ENCODE peak calls at places on chromosomes 13 and 19, in five cellular contexts. H is transverse colon, L is prostate gland, F is stomach, C is GM12878. B is an unnamed sample.

GRCh38 chr19:3250675-3251074 is 26.2 kb downstream of the CELF5 start:
- DNase-seq in C (no peak), H (peak), L (no peak), F (no peak), B (no peak)

GRCh38 chr19:8305798-8306197 is 2.4 kb downstream of the CD320 start:
- DNase-seq in C (no peak), H (peak), F (no peak), L (no peak), B (no peak)

GRCh38 chr13:24727731-24728601 is 36.0 kb upstream of the RNF17 start:
- DNase-seq in F (peak), L (peak), H (peak), C (peak), B (peak)

GRCh38 chr13:110108348-110109139 is 198.4 kb downstream of the COL4A1 start:
- DNase-seq in C (no peak), F (peak), H (peak), L (peak), B (no peak)

GRCh38 chr13:19927117-19927734 is 31.3 kb upstream of the ZMYM2 start:
- DNase-seq in H (no peak), L (no peak), C (no peak), F (no peak), B (no peak)

GRCh38 chr13:46817081-46817480 is 20.1 kb upstream of the ESD start:
- DNase-seq in L (no peak), F (no peak), H (no peak), C (no peak), B (no peak)

GRCh38 chr13:112746044-112746443 is 56.2 kb downstream of the ATP11A start:
- DNase-seq in H (no peak), C (no peak), L (no peak), F (no peak), B (no peak)

GRCh38 chr19:18657590-18658365 is 20.9 kb downstream of the KLHL26 start:
- DNase-seq in H (no peak), C (no peak), F (no peak), L (no peak), B (no peak)

GRCh38 chr19:18883530-18884304 is 12.2 kb downstream of the CERS1 start:
- DNase-seq in H (peak), C (no peak), F (no peak), L (no peak), B (no peak)

GRCh38 chr13:112760440-112760839 is 70.6 kb downstream of the ATP11A start:
- DNase-seq in C (no peak), L (no peak), F (no peak), H (no peak), B (no peak)

GRCh38 chr13:45004096-45004495 is 14.8 kb downstream of the GPALPP1 start:
- DNase-seq in F (no peak), H (no peak), C (no peak), L (no peak), B (no peak)

GRCh38 chr19:15468675-15469512 is 4.5 kb upstream of the RASAL3 start:
- DNase-seq in F (no peak), L (no peak), H (no peak), C (no peak), B (no peak)

GRCh38 chr13:28313579-28313978 is 175.2 kb downstream of the PAN3 start:
- DNase-seq in L (no peak), H (no peak), F (no peak), C (no peak), B (no peak)

GRCh38 chr19:49442354-49442753 is 1.0 kb upstream of the SLC17A7 start:
- DNase-seq in C (no peak), F (no peak), L (no peak), H (peak), B (no peak)

GRCh38 chr13:33080962-33081655 is 64.9 kb downstream of the KL start:
- DNase-seq in C (no peak), F (no peak), L (no peak), H (no peak), B (no peak)

GRCh38 chr13:33676700-33677048 is 141.3 kb upstream of the RFC3 start:
- DNase-seq in L (peak), C (no peak), F (peak), H (peak), B (no peak)

GRCh38 chr19:17893766-17894165 is 22.0 kb downstream of the SLC5A5 start:
- DNase-seq in L (no peak), C (no peak), H (no peak), F (no peak), B (no peak)

GRCh38 chr19:48810151-48810550 is 678 bp downstream of the BCAT2 start:
- DNase-seq in F (no peak), C (no peak), L (no peak), H (no peak), B (no peak)

GRCh38 chr19:55275851-55276719 is 3.8 kb downstream of the HSPBP1 start:
- DNase-seq in F (no peak), L (no peak), H (no peak), C (no peak), B (no peak)

GRCh38 chr19:52689804-52690394 is 44.9 kb downstream of the ZNF611 start:
- DNase-seq in L (peak), C (no peak), F (peak), H (peak), B (peak)

GRCh38 chr19:45267296-45267695 is 16.2 kb downstream of the MARK4 start:
- DNase-seq in H (no peak), L (no peak), C (no peak), F (no peak), B (no peak)

GRCh38 chr19:43720936-43721335 is 5.1 kb downstream of the IRGC start:
- DNase-seq in L (no peak), F (no peak), H (no peak), C (no peak), B (no peak)

GRCh38 chr13:80399340-80400163 is 58.6 kb upstream of the SPRY2 start:
- DNase-seq in F (peak), C (peak), H (peak), L (no peak), B (no peak)

GRCh38 chr13:98150836-98151489 is 8.1 kb downstream of the FARP1 start:
- DNase-seq in L (no peak), C (no peak), F (no peak), H (no peak), B (no peak)

GRCh38 chr13:36819811-36820140 is 754 bp downstream of the RFXAP start:
- DNase-seq in H (no peak), L (peak), C (no peak), F (no peak), B (peak)

GRCh38 chr19:34084396-34085145 is 87.7 kb upstream of the LSM14A start:
- DNase-seq in H (no peak), C (no peak), F (no peak), L (no peak), B (no peak)

GRCh38 chr19:10295305-10295846 is 5.6 kb downstream of the ICAM5 start:
- DNase-seq in L (no peak), C (no peak), H (peak), F (peak), B (peak)
- TF ChIP-seq POLR2AphosphoS5 in L (no peak), C (peak), H (no peak), F (no peak), B (no peak)

GRCh38 chr19:47111682-47112165 is 1.9 kb downstream of the ZC3H4 start:
- DNase-seq in H (no peak), F (no peak), C (no peak), L (no peak), B (no peak)

GRCh38 chr19:47110521-47111080 is 3.0 kb downstream of the ZC3H4 start:
- DNase-seq in C (no peak), F (no peak), L (no peak), H (no peak), B (no peak)

GRCh38 chr19:47109541-47110375 is 3.8 kb downstream of the ZC3H4 start:
- DNase-seq in F (no peak), C (no peak), L (no peak), H (peak), B (no peak)

GRCh38 chr19:47112166-47112663 is 1.4 kb downstream of the ZC3H4 start:
- DNase-seq in C (no peak), H (peak), F (peak), L (peak), B (peak)

DNA sequence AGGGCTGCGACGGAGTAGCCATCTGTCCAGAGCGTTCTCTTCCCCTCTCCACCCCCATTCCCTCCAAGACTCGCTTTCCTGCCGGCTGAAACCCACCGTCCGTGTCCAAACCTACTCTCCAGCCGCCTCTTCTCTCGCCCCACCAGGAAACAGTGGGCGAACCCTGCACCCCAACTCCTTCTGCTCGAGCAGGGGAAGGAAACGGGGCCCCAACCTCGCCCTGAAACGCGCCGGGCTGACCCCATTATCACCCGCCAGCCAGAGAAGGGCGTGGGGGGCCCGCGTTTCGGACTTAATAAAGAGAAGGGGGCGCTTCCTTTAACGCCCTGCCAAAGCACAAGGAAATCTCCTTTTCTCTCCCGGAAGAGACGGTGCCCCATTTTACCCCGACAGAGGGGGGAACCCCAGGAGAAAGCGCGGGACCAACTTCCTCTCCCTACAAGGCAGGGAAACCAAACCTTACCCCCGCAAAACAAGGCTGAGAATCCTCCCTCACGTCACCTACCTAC is 2.4 kb downstream of the ZC3H4 start:
- DNase-seq in C (no peak), F (peak), H (peak), L (no peak), B (no peak)
- TF ChIP-seq POLR2A in C (peak), F (no peak), H (no peak), L (no peak), B (peak)

GRCh38 chr13:73058432-73058740 is 419 bp upstream of the KLF5 start:
- DNase-seq in H (no peak), F (no peak), C (no peak), L (no peak), B (no peak)

GRCh38 chr13:73060251-73061160 is 1.7 kb downstream of the KLF5 start:
- DNase-seq in C (no peak), F (no peak), H (no peak), L (peak), B (no peak)

GRCh38 chr13:73057284-73058025 is 1.4 kb upstream of the KLF5 start:
- DNase-seq in H (no peak), F (no peak), C (no peak), L (no peak), B (no peak)

GRCh38 chr13:73059460-73060250 is 850 bp downstream of the KLF5 start:
- DNase-seq in H (no peak), F (peak), C (no peak), L (peak), B (peak)

DNA sequence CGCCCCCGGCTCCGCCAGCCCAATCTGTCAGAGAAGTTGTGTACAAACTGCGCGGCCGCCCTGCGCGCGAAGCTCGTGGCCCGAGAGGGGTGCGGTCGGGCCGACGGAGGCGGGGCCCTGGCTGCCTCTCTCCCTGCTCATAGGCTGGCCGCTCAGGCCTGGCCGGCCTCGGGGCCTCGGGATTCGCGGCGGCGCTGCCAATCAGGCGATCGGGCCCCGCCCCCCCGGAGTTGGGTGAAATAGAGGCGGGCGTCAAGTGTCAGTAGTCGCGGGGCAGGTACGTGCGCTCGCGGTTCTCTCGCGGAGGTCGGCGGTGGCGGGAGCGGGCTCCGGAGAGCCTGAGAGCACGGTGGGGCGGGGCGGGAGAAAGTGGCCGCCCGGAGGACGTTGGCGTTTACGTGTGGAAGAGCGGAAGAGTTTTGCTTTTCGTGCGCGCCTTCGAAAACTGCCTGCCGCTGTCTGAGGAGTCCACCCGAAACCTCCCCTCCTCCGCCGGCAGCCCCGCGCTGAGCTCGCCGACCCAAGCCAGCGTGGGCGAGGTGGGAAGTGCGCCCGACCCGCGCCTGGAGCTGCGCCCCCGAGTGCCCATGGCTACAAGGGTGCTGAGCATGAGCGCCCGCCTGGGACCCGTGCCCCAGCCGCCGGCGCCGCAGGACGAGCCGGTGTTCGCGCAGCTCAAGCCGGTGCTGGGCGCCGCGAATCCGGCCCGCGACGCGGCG is at the start of gene KLF5:
- DNase-seq in F (peak), L (peak), H (peak), C (peak), B (peak)
- TF ChIP-seq POLR2AphosphoS5 in F (peak), L (peak), H (peak), C (no peak), B (no peak)

GRCh38 chr19:54115071-54116063 is at the start of the genes PRPF31 and TFPT:
- DNase-seq in C (peak), F (peak), H (peak), L (peak), B (peak)
- TF ChIP-seq POLR2A in C (peak), F (peak), H (peak), L (peak), B (peak)

DNA sequence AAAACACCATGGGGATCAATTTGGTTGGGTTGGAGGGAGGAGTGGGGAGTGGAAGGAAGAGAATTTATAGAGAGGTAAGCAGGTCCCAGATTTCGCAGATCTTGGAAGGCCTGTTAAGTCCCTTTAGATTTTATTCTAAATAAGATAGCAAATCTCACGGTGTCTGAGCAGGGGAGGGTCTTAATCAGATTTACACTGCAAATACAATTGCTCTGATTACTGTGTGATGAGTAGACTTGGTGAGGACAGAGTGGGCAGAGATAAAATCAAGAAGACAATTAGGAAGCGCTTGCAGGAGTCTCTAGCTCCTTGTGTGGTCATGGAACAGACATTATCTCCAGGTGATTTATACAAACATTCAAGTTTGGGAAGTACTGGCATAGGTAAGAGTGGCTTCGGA is 126.0 kb downstream of the GPC6 start:
- DNase-seq in L (no peak), H (no peak), C (no peak), F (no peak), B (no peak)
- TF ChIP-seq POLR2AphosphoS5 in L (no peak), H (no peak), C (no peak), F (no peak), B (no peak)

DNA sequence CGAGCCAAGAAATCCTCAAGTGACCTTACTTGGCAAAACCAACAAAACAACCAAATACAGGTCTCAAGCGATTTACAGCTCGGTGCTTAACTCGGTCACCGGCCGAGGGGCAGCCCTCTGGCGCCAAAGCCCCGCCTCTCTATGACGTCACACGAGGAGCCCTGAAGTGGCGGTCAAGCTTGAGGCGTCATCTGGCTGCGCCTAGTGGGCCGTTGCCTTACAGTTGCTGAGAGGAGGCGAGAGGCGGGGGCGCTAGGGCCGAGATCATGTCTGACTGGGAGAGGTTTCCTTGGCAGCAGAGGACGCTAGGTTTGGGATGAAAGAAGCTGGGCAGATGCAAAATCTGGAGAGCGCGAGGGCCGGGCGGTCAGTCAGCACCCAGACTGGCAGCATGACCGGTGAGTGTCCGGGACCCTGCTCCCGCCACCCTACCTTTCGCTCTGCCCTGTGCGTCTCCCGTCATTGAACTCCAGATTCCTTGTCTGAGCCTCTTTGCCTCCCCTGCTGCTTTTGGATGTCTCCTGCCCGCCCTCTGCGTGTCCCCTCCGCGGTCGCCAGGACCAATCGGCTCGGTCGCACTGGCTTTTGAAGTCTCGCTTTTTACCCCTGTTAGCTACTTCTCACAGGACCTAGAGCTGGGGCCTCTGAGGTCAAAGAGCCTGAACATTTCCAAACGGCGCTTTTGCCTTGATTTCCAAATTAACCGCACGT is at the start of gene CDADC1:
- DNase-seq in F (peak), H (peak), C (peak), L (peak), B (peak)
- TF ChIP-seq POLR2A in F (peak), H (peak), C (peak), L (peak), B (peak)

GRCh38 chr19:38663957-38664502 is 16.6 kb downstream of the ACTN4 start:
- DNase-seq in C (no peak), H (no peak), F (no peak), L (no peak), B (no peak)
- TF ChIP-seq POLR2AphosphoS5 in C (no peak), H (peak), F (peak), L (peak), B (no peak)

GRCh38 chr19:47730910-47731309 is 14.4 kb upstream of the NOP53 start:
- DNase-seq in C (no peak), H (no peak), F (no peak), L (no peak), B (no peak)

GRCh38 chr19:47730521-47730889 is 14.8 kb upstream of the NOP53 start:
- DNase-seq in F (no peak), C (no peak), L (no peak), H (no peak), B (no peak)

GRCh38 chr19:47729468-47729798 is 15.9 kb upstream of the NOP53 start:
- DNase-seq in L (peak), C (no peak), F (peak), H (peak), B (no peak)

GRCh38 chr19:47726467-47726866 is 13.2 kb downstream of the EHD2 start:
- DNase-seq in H (no peak), C (no peak), L (no peak), F (no peak), B (no peak)

DNA sequence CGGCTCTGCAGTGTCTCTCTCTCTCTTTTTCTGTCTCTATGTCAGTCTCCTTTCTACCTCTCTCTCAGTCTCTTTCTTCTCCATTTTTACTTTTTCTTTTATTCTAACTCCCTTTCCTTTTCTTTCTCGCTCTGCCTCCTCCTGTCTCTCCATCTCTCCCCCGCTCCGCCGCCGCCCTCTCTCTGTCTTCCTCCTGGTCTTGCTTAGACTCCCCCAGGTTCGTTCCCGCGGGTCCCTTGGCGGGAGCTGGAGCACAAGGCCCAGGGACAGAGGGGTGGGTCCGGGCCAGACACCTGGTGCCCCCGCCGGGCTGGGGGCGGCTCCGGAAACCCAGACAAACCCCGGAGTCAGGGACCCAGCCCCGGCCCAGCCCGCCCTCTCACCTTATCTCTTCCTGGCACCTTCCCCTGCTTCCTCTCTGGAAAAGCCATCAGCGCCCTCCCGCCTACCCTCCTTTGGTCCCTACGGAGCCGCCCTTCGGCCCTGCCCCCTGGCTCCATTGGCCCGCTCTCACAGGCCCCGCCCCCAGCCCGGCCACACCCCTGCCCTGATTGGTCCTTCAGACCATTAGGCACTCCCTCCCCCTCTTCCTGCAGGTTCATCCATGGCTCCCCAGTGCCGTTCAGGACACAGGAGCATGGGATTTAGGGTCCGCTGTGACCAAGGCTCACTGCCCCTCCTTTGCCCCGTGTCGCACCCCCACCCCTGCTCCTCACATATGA is 15.4 kb upstream of the NOP53 start:
- DNase-seq in C (no peak), H (peak), L (peak), F (peak), B (no peak)
- TF ChIP-seq POLR2A in C (no peak), H (no peak), L (no peak), F (no peak), B (no peak)